ENCODE peak calls at places on chromosome 18, in seven cellular contexts. Z is A549, C is endothelial cell, O is GM04504, B is iPS DF 19.7, T is KBM-7, N is PC-3. F is an unnamed sample.

GRCh38 chr18:41371718-41372117 is 583.3 kb upstream of the PIK3C3 start:
- DNase-seq in Z (no peak), T (no peak), N (no peak), C (no peak), B (no peak), O (no peak), F (no peak)

GRCh38 chr18:35513181-35513932 is 15.6 kb upstream of the INO80C start:
- DNase-seq in N (peak), B (no peak), C (no peak), Z (peak), T (peak), O (peak), F (no peak)

GRCh38 chr18:2932247-2933181 is 80.4 kb downstream of the LPIN2 start:
- DNase-seq in B (no peak), N (peak), Z (peak), T (peak), O (no peak), C (peak), F (peak)

GRCh38 chr18:52903858-52904257 is 563.9 kb downstream of the DCC start:
- DNase-seq in T (peak), Z (peak), C (peak), B (no peak), N (peak), O (no peak), F (peak)

GRCh38 chr18:43234889-43235288 is 42.4 kb downstream of the SYT4 start:
- DNase-seq in N (no peak), O (no peak), B (no peak), T (no peak), C (no peak), Z (no peak), F (no peak)

GRCh38 chr18:58556333-58557012 is 72.4 kb downstream of the ALPK2 start:
- DNase-seq in Z (no peak), O (no peak), T (no peak), N (no peak), C (no peak), B (no peak), F (peak)

GRCh38 chr18:41162191-41162590 is 792.8 kb upstream of the PIK3C3 start:
- DNase-seq in C (no peak), N (no peak), B (no peak), Z (no peak), T (no peak), O (no peak), F (no peak)

GRCh38 chr18:3305354-3305762 is 43.4 kb downstream of the MYL12B start:
- DNase-seq in B (no peak), N (peak), C (no peak), T (peak), O (peak), Z (no peak), F (no peak)

GRCh38 chr18:12820526-12820925 is 63.5 kb downstream of the PTPN2 start:
- DNase-seq in N (no peak), O (no peak), B (no peak), T (no peak), C (no peak), Z (no peak), F (no peak)